ENCODE peak calls at places on chromosome 17, in five cellular contexts. F, V, I, C and G are unnamed samples.
A peak's percentile ranks its signal among the peaks of the same experiment; 100 is the strongest.

GRCh38 chr17:75723201-75723930 is 2.1 kb downstream of the ITGB4 start:
- DNase-seq in F (no peak), V (no peak), I (no peak), C (no peak), G (no peak)

GRCh38 chr17:57557363-57557762 is 187.7 kb downstream of the CCDC182 start:
- DNase-seq in F (no peak), V (no peak), I (no peak), C (no peak), G (no peak)

GRCh38 chr17:2174471-2175293 is 119.8 kb downstream of the HIC1 start:
- DNase-seq in F (no peak), V (no peak), I (no peak), C (peak; percentile 94), G (no peak)

GRCh38 chr17:57701121-57701520 is 44.0 kb downstream of the CCDC182 start:
- DNase-seq in F (no peak), V (no peak), I (no peak), C (no peak), G (no peak)

GRCh38 chr17:1907818-1908698 is 78.3 kb downstream of the RPA1 start:
- DNase-seq in F (no peak), V (no peak), I (no peak), C (no peak), G (no peak)

GRCh38 chr17:16258916-16259315 is 41.9 kb downstream of the PIGL start:
- DNase-seq in F (no peak), V (no peak), I (no peak), C (no peak), G (no peak)

GRCh38 chr17:57636985-57637667 is 108.0 kb downstream of the CCDC182 start:
- DNase-seq in F (no peak), V (no peak), I (no peak), C (no peak), G (no peak)

GRCh38 chr17:15109608-15110007 is 155.5 kb downstream of the PMP22 start:
- DNase-seq in F (no peak), V (no peak), I (no peak), C (no peak), G (no peak)

GRCh38 chr17:76709077-76709950 is 1.5 kb downstream of the MXRA7 start:
- DNase-seq in F (no peak), V (no peak), I (no peak), C (peak; percentile 41), G (peak; percentile 81)

GRCh38 chr17:64505320-64506200 is 529 bp downstream of the DDX5 start:
- DNase-seq in F (no peak), V (no peak), I (no peak), C (peak; percentile 80), G (peak; percentile 57)

GRCh38 chr17:59427425-59427921 is 96.0 kb downstream of the YPEL2 start:
- DNase-seq in F (no peak), V (no peak), I (no peak), C (no peak), G (no peak)

GRCh38 chr17:60390223-60390622 is 1.7 kb downstream of the USP32 start:
- DNase-seq in F (no peak), V (no peak), I (no peak), C (no peak), G (no peak)

GRCh38 chr17:31835984-31836383 is 23.1 kb downstream of the COPRS start:
- DNase-seq in F (no peak), V (no peak), I (no peak), C (no peak), G (no peak)

GRCh38 chr17:39995438-39995837 is 14.8 kb downstream of the PSMD3 start:
- DNase-seq in F (no peak), V (no peak), I (no peak), C (no peak), G (no peak)

GRCh38 chr17:58250344-58251011 is 12.1 kb downstream of the LPO start:
- DNase-seq in F (no peak), V (no peak), I (no peak), C (peak; percentile 93), G (no peak)

GRCh38 chr17:80892900-80893603 is 98.6 kb upstream of the CHMP6 start:
- DNase-seq in F (no peak), V (no peak), I (no peak), C (no peak), G (no peak)

GRCh38 chr17:80893604-80894438 is 97.8 kb upstream of the CHMP6 start:
- DNase-seq in F (no peak), V (no peak), I (no peak), C (no peak), G (no peak)

GRCh38 chr17:80895366-80895765 is 96.3 kb upstream of the CHMP6 start:
- DNase-seq in F (no peak), V (no peak), I (no peak), C (no peak), G (no peak)

GRCh38 chr17:80894726-80895125 is 96.9 kb upstream of the CHMP6 start:
- DNase-seq in F (no peak), V (no peak), I (no peak), C (no peak), G (no peak)

GRCh38 chr17:80894439-80894721 is 97.3 kb upstream of the CHMP6 start:
- DNase-seq in F (no peak), V (no peak), I (no peak), C (no peak), G (no peak)
- TF ChIP-seq SUZ12 in F (no peak), V (no peak), I (no peak), C (no peak), G (no peak)

DNA sequence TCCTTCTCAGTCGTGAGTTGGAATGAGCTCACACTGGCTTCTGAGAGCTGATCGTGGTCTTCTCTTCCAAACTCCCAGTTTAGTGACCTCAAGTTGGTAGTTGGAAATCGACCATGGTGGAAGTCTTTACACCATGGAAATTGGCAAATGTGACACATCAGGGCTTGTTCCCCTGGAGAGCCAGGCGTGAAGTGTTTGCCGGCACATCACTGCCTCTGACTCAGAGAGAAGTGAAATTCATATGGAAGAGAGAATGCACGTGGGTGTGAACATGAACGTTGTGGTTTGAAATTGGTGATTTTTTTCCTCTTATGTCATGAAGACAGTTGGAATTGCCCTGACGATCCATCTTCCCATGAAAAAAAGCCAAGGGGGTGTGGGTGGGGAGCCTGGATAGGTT is 47.4 kb downstream of the AXIN2 start:
- DNase-seq in F (no peak), V (no peak), I (no peak), C (no peak), G (no peak)
- TF ChIP-seq SUZ12 in F (no peak), V (no peak), I (no peak), C (no peak), G (no peak)

GRCh38 chr17:46979023-46979870 is at the start of gene RPRML:
- DNase-seq in F (no peak), V (no peak), I (no peak), C (no peak), G (peak; percentile 70)
- TF ChIP-seq SUZ12 in F (no peak), V (peak; percentile 85), I (peak; percentile 53), C (no peak), G (no peak)

DNA sequence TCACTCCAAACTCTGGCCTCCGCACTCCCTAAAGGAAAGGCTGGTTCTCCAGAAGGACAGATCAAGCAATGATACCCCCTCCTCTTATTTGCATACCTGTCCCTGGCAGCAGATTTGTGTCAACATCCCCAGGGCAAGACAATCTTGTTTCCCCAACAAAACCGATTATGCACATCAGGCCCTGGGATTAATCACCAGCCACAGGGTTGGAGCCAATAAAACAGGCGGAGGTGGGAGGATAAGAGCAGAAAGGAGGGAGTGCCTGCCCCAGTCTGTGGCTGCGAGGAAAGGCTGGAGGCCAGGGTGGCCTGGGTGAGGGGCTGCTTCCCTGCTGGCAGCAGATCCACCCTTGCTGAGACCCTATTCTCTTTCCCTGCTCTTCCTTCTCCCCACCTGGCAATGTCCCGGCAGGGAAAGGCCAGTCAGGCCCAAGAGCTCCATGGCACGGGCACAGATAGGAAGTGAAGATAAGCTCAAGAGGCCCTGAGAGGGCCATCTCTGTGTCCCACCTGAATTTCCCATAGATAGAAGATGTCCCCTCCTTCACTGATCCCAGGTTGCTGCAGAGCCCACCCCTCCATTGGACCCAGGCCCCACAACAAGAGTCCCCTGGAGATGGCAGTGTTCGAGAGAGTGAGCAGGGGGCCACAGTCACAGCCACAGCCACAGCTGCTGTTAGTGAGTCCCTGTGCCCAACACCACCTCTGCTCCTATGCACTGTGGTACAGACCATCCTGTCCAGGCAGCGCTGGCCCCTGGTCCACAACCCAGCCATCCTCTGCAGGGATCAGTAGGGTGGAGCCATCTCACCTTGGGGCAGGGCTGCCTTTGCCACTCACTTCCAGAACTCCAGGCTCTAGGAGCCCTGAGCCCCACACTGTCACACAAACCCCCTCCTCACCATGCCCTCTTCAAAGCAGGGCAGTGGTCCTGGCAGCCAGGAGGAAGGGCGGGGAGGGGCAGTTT is 137.5 kb downstream of the SDK2 start:
- DNase-seq in F (no peak), V (no peak), I (no peak), C (no peak), G (no peak)
- TF ChIP-seq SUZ12 in F (no peak), V (no peak), I (no peak), C (no peak), G (no peak)